ENCODE peak calls at places on chromosome 22, in seven cellular contexts. X is B cell; Q is stimulated activated naive CD4-positive, alpha-beta T cell treated with Interleukin-2 at 50 U/mL for 16 hours; D is posterior vena cava; Z is heart right ventricle; L is uterus; J is dorsolateral prefrontal cortex. C is an unnamed sample.

GRCh38 chr22:30390974-30391691 is 3.9 kb upstream of the RNF215 start:
- DNase-seq in X (peak; percentile 86), Q (peak; percentile 58), D (peak; percentile 86), Z (peak; percentile 51), L (no peak), J (peak; percentile 68), C (peak; percentile 66)

GRCh38 chr22:44580176-44580575 is 82.1 kb upstream of the RTL6 start:
- DNase-seq in X (no peak), Q (no peak), D (peak; percentile 66), Z (no peak), L (no peak), J (no peak), C (no peak)

GRCh38 chr22:39612811-39613548 is 42.4 kb downstream of the CACNA1I start:
- DNase-seq in X (no peak), Q (no peak), D (no peak), Z (no peak), L (no peak), J (no peak), C (no peak)

GRCh38 chr22:27617214-27617881 is 184.2 kb downstream of the MN1 start:
- DNase-seq in X (no peak), Q (no peak), D (peak; percentile 38), Z (no peak), L (no peak), J (no peak), C (no peak)

GRCh38 chr22:47452184-47452583 is 689.7 kb downstream of the TBC1D22A start:
- DNase-seq in X (no peak), Q (no peak), D (no peak), Z (no peak), L (no peak), J (no peak), C (peak; percentile 43)

GRCh38 chr22:44024288-44024908 is at the start of gene PARVB:
- DNase-seq in X (peak; percentile 76), Q (no peak), D (no peak), Z (peak; percentile 59), L (no peak), J (no peak), C (peak; percentile 37)

GRCh38 chr22:25933158-25933788 is 191.3 kb downstream of the MYO18B start:
- DNase-seq in X (no peak), Q (no peak), D (no peak), Z (no peak), L (no peak), J (no peak), C (no peak)

GRCh38 chr22:37970864-37971263 is 13.5 kb downstream of the SOX10 start:
- DNase-seq in X (peak; percentile 5), Q (no peak), D (no peak), Z (no peak), L (no peak), J (no peak), C (no peak)